ENCODE peak calls at places on chromosomes 6 and 20, in seven cellular contexts. One of them, this sample, is unnamed.

GRCh38 chr6:169273511-169273910 is 19.9 kb upstream of the THBS2 start:
- DNase-seq in choroid plexus epithelial cell: no peak
- DNase-seq in iPS-NIHi11: no peak
- DNase-seq in glutamatergic neuron: no peak
- DNase-seq in DMS79 treated with DMSO at 0.1 percent for 48 hours: no peak
- DNase-seq in right lobe of liver: no peak
- DNase-seq in stimulated activated CD8-positive, alpha-beta memory T cell treated with anti-CD3 and anti-CD28 coated beads, Interleukin-15, amount 100 ng/mL, for 1 hour: no peak
- DNase-seq in this sample: no peak

GRCh38 chr20:35145141-35145564 is 2.0 kb downstream of the EDEM2 start:
- DNase-seq in choroid plexus epithelial cell: peak
- DNase-seq in iPS-NIHi11: peak
- DNase-seq in glutamatergic neuron: no peak
- DNase-seq in DMS79 treated with DMSO at 0.1 percent for 48 hours: peak
- DNase-seq in right lobe of liver: no peak
- DNase-seq in stimulated activated CD8-positive, alpha-beta memory T cell treated with anti-CD3 and anti-CD28 coated beads, Interleukin-15, amount 100 ng/mL, for 1 hour: no peak
- DNase-seq in this sample: peak

GRCh38 chr20:44526129-44526528 is 4.3 kb upstream of the SERINC3 start:
- DNase-seq in choroid plexus epithelial cell: peak
- DNase-seq in iPS-NIHi11: no peak
- DNase-seq in glutamatergic neuron: no peak
- DNase-seq in DMS79 treated with DMSO at 0.1 percent for 48 hours: no peak
- DNase-seq in right lobe of liver: no peak
- DNase-seq in stimulated activated CD8-positive, alpha-beta memory T cell treated with anti-CD3 and anti-CD28 coated beads, Interleukin-15, amount 100 ng/mL, for 1 hour: no peak
- DNase-seq in this sample: no peak

GRCh38 chr6:95120984-95121383 is 456.4 kb upstream of the MANEA start:
- DNase-seq in choroid plexus epithelial cell: no peak
- DNase-seq in iPS-NIHi11: no peak
- DNase-seq in glutamatergic neuron: no peak
- DNase-seq in DMS79 treated with DMSO at 0.1 percent for 48 hours: no peak
- DNase-seq in right lobe of liver: no peak
- DNase-seq in stimulated activated CD8-positive, alpha-beta memory T cell treated with anti-CD3 and anti-CD28 coated beads, Interleukin-15, amount 100 ng/mL, for 1 hour: no peak
- DNase-seq in this sample: no peak

GRCh38 chr6:95084867-95085266 is 492.5 kb upstream of the MANEA start:
- DNase-seq in choroid plexus epithelial cell: no peak
- DNase-seq in iPS-NIHi11: no peak
- DNase-seq in glutamatergic neuron: no peak
- DNase-seq in DMS79 treated with DMSO at 0.1 percent for 48 hours: no peak
- DNase-seq in right lobe of liver: peak
- DNase-seq in stimulated activated CD8-positive, alpha-beta memory T cell treated with anti-CD3 and anti-CD28 coated beads, Interleukin-15, amount 100 ng/mL, for 1 hour: no peak
- DNase-seq in this sample: no peak

GRCh38 chr20:57392512-57393271 is 1.5 kb downstream of the RBM38 start:
- DNase-seq in choroid plexus epithelial cell: no peak
- DNase-seq in iPS-NIHi11: no peak
- DNase-seq in glutamatergic neuron: no peak
- DNase-seq in DMS79 treated with DMSO at 0.1 percent for 48 hours: peak
- DNase-seq in right lobe of liver: peak
- DNase-seq in stimulated activated CD8-positive, alpha-beta memory T cell treated with anti-CD3 and anti-CD28 coated beads, Interleukin-15, amount 100 ng/mL, for 1 hour: peak
- DNase-seq in this sample: no peak

GRCh38 chr6:87029711-87030314 is 65.1 kb downstream of the CGA start:
- DNase-seq in choroid plexus epithelial cell: peak
- DNase-seq in iPS-NIHi11: no peak
- DNase-seq in glutamatergic neuron: no peak
- DNase-seq in DMS79 treated with DMSO at 0.1 percent for 48 hours: no peak
- DNase-seq in right lobe of liver: no peak
- DNase-seq in stimulated activated CD8-positive, alpha-beta memory T cell treated with anti-CD3 and anti-CD28 coated beads, Interleukin-15, amount 100 ng/mL, for 1 hour: no peak
- DNase-seq in this sample: peak

GRCh38 chr6:157412780-157413179 is 31.8 kb downstream of the ZDHHC14 start:
- DNase-seq in choroid plexus epithelial cell: no peak
- DNase-seq in iPS-NIHi11: no peak
- DNase-seq in glutamatergic neuron: no peak
- DNase-seq in DMS79 treated with DMSO at 0.1 percent for 48 hours: no peak
- DNase-seq in right lobe of liver: no peak
- DNase-seq in stimulated activated CD8-positive, alpha-beta memory T cell treated with anti-CD3 and anti-CD28 coated beads, Interleukin-15, amount 100 ng/mL, for 1 hour: no peak
- DNase-seq in this sample: no peak

GRCh38 chr20:56202493-56203077 is 45.9 kb upstream of the MC3R start:
- DNase-seq in choroid plexus epithelial cell: peak
- DNase-seq in iPS-NIHi11: peak
- DNase-seq in glutamatergic neuron: no peak
- DNase-seq in DMS79 treated with DMSO at 0.1 percent for 48 hours: no peak
- DNase-seq in right lobe of liver: no peak
- DNase-seq in stimulated activated CD8-positive, alpha-beta memory T cell treated with anti-CD3 and anti-CD28 coated beads, Interleukin-15, amount 100 ng/mL, for 1 hour: no peak
- DNase-seq in this sample: peak

GRCh38 chr6:136341967-136342366 is 52.3 kb upstream of the BCLAF1 start:
- DNase-seq in choroid plexus epithelial cell: no peak
- DNase-seq in iPS-NIHi11: no peak
- DNase-seq in glutamatergic neuron: no peak
- DNase-seq in DMS79 treated with DMSO at 0.1 percent for 48 hours: no peak
- DNase-seq in right lobe of liver: no peak
- DNase-seq in stimulated activated CD8-positive, alpha-beta memory T cell treated with anti-CD3 and anti-CD28 coated beads, Interleukin-15, amount 100 ng/mL, for 1 hour: no peak
- DNase-seq in this sample: no peak

GRCh38 chr6:129567374-129567773 is 142.6 kb downstream of the ARHGAP18 start:
- DNase-seq in choroid plexus epithelial cell: peak
- DNase-seq in iPS-NIHi11: peak
- DNase-seq in glutamatergic neuron: peak
- DNase-seq in DMS79 treated with DMSO at 0.1 percent for 48 hours: no peak
- DNase-seq in right lobe of liver: no peak
- DNase-seq in stimulated activated CD8-positive, alpha-beta memory T cell treated with anti-CD3 and anti-CD28 coated beads, Interleukin-15, amount 100 ng/mL, for 1 hour: no peak
- DNase-seq in this sample: peak

GRCh38 chr6:2630362-2630761 is 120.4 kb downstream of the MYLK4 start:
- DNase-seq in choroid plexus epithelial cell: peak
- DNase-seq in iPS-NIHi11: no peak
- DNase-seq in glutamatergic neuron: no peak
- DNase-seq in DMS79 treated with DMSO at 0.1 percent for 48 hours: no peak
- DNase-seq in right lobe of liver: no peak
- DNase-seq in stimulated activated CD8-positive, alpha-beta memory T cell treated with anti-CD3 and anti-CD28 coated beads, Interleukin-15, amount 100 ng/mL, for 1 hour: no peak
- DNase-seq in this sample: no peak

GRCh38 chr6:84119277-84119676 is 85.7 kb downstream of the MRAP2 start:
- DNase-seq in choroid plexus epithelial cell: peak
- DNase-seq in iPS-NIHi11: no peak
- DNase-seq in glutamatergic neuron: no peak
- DNase-seq in DMS79 treated with DMSO at 0.1 percent for 48 hours: no peak
- DNase-seq in right lobe of liver: no peak
- DNase-seq in stimulated activated CD8-positive, alpha-beta memory T cell treated with anti-CD3 and anti-CD28 coated beads, Interleukin-15, amount 100 ng/mL, for 1 hour: no peak
- DNase-seq in this sample: no peak